ENCODE peak calls at places on chromosome 18, in six cellular contexts. G is astrocyte, O is cardiac muscle cell, V is suprapubic skin, J is HCT116, K is heart right ventricle. F is an unnamed sample. For H3K4me1, the result is how much of the 10 kb centered on the place peaks cover.

GRCh38 chr18:31101148-31102019 is 837 bp downstream of the DSC2 start:
- DNase-seq in J (no peak), G (no peak), K (peak), V (peak), O (peak), F (peak)

GRCh38 chr18:33116376-33116775 is 324.1 kb downstream of the CCDC178 start:
- DNase-seq in O (peak), J (no peak), K (no peak), G (peak), V (no peak), F (no peak)

GRCh38 chr18:56770097-56770496 is 118.9 kb downstream of the WDR7 start:
- DNase-seq in K (no peak), V (no peak), G (no peak), J (no peak), O (no peak), F (no peak)

GRCh38 chr18:21502661-21503060 is 97.8 kb downstream of the ESCO1 start:
- DNase-seq in K (no peak), J (no peak), O (no peak), G (no peak), V (no peak), F (no peak)

GRCh38 chr18:41753826-41754225 is 201.2 kb upstream of the PIK3C3 start:
- DNase-seq in V (no peak), G (peak), O (no peak), K (no peak), J (no peak), F (no peak)

GRCh38 chr18:1663879-1664705 is 759.4 kb downstream of the ADCYAP1 start:
- DNase-seq in J (peak), G (peak), O (peak), K (peak), V (no peak), F (peak)

GRCh38 chr18:34643982-34644381 is 66.1 kb upstream of the DTNA start:
- DNase-seq in V (no peak), K (no peak), J (no peak), G (no peak), O (peak), F (no peak)

GRCh38 chr18:52694804-52695203 is 354.8 kb downstream of the DCC start:
- DNase-seq in V (no peak), J (no peak), K (no peak), G (no peak), O (peak), F (peak)

GRCh38 chr18:32661486-32662299 is 111.1 kb downstream of the KLHL14 start:
- DNase-seq in O (no peak), K (no peak), G (peak), J (no peak), V (no peak), F (no peak)

GRCh38 chr18:50697509-50697908 is 122.3 kb downstream of the MRO start:
- DNase-seq in O (no peak), V (no peak), K (no peak), J (no peak), G (no peak), F (no peak)

GRCh38 chr18:21672868-21673267 is 31.7 kb downstream of the ABHD3 start:
- DNase-seq in K (peak), O (peak), V (no peak), J (peak), G (peak), F (no peak)

GRCh38 chr18:78293940-78294401 is 685.6 kb upstream of the SALL3 start:
- DNase-seq in G (no peak), V (no peak), K (no peak), J (no peak), O (no peak), F (no peak)

GRCh38 chr18:76432970-76433767 is 61.9 kb downstream of the ZNF516 start:
- DNase-seq in G (no peak), K (no peak), O (no peak), V (no peak), J (no peak), F (no peak)

GRCh38 chr18:41165625-41166024 is 789.4 kb upstream of the PIK3C3 start:
- DNase-seq in J (no peak), O (no peak), G (peak), V (no peak), K (no peak), F (no peak)

GRCh38 chr18:75475228-75475627 is 47.7 kb upstream of the SMIM21 start:
- DNase-seq in O (peak), J (no peak), G (peak), V (no peak), K (no peak), F (no peak)

GRCh38 chr18:68705119-68705518 is 9.8 kb downstream of the TMX3 start:
- DNase-seq in G (no peak), K (no peak), O (no peak), V (no peak), J (no peak), F (no peak)

GRCh38 chr18:8703781-8704301 is 1.5 kb upstream of the MTCL1 start:
- DNase-seq in O (no peak), G (no peak), J (no peak), V (no peak), K (no peak), F (no peak)

GRCh38 chr18:1513519-1513918 is 608.8 kb downstream of the ADCYAP1 start:
- DNase-seq in O (peak), V (no peak), G (no peak), K (no peak), J (no peak), F (no peak)

GRCh38 chr18:25935356-25935755 is 155.1 kb downstream of the SS18 start:
- DNase-seq in K (no peak), G (no peak), O (no peak), V (no peak), J (no peak), F (no peak)

GRCh38 chr18:2526320-2526719 is 45.0 kb downstream of the METTL4 start:
- DNase-seq in G (no peak), K (no peak), O (no peak), V (no peak), J (no peak), F (no peak)

GRCh38 chr18:74465775-74466174 is 8.7 kb upstream of the DIPK1C start:
- DNase-seq in K (no peak), J (no peak), O (no peak), G (no peak), V (no peak), F (no peak)

GRCh38 chr18:9095297-9096012 is 7.0 kb upstream of the NDUFV2 start:
- DNase-seq in V (no peak), J (no peak), G (peak), O (peak), K (no peak), F (no peak)

GRCh38 chr18:45119888-45120287 is 439.2 kb downstream of the SETBP1 start:
- DNase-seq in G (no peak), K (no peak), O (no peak), V (no peak), J (no peak), F (no peak)

GRCh38 chr18:69954719-69955118 is 7.0 kb upstream of the CD226 start:
- DNase-seq in J (no peak), G (peak), O (no peak), V (no peak), K (no peak), F (no peak)

GRCh38 chr18:80009661-80010550 is 21.5 kb upstream of the TXNL4A start:
- DNase-seq in O (peak), G (peak), J (peak), V (no peak), K (peak), F (peak)

GRCh38 chr18:65750421-65751144 is at the start of gene CDH7:
- DNase-seq in O (no peak), K (peak), G (no peak), J (no peak), V (no peak), F (peak)

GRCh38 chr18:9839806-9840205 is 46.0 kb upstream of the TXNDC2 start:
- DNase-seq in J (no peak), O (no peak), G (no peak), V (no peak), K (no peak), F (no peak)

GRCh38 chr18:67104700-67105284 is 411.7 kb downstream of the DSEL start:
- DNase-seq in J (no peak), K (no peak), O (peak), G (peak), V (peak), F (peak)

GRCh38 chr18:5890261-5890605 is 5.1 kb downstream of the TMEM200C start:
- DNase-seq in V (peak), G (peak), O (no peak), K (no peak), J (no peak), F (peak)

GRCh38 chr18:6994053-6994452 is 123.5 kb downstream of the LAMA1 start:
- DNase-seq in K (no peak), O (peak), V (no peak), G (no peak), J (no peak), F (no peak)

GRCh38 chr18:50987261-50987660 is 19.4 kb downstream of the ELAC1 start:
- DNase-seq in V (no peak), O (no peak), G (no peak), K (no peak), J (no peak), F (no peak)

GRCh38 chr18:62634991-62635630 is 80.2 kb upstream of the PHLPP1 start:
- DNase-seq in K (no peak), J (no peak), O (no peak), V (no peak), G (no peak), F (no peak)

GRCh38 chr18:47260138-47260923 is 8.9 kb upstream of the SKOR2 start:
- DNase-seq in G (peak), O (peak), V (no peak), J (no peak), K (peak), F (peak)
- H3K4me1 ChIP-seq in G (under half), O (under half), V (under half), J (under half), K (under half), F (under half)

GRCh38 chr18:12840382-12840781 is 43.7 kb downstream of the PTPN2 start:
- DNase-seq in G (no peak), O (no peak), K (no peak), J (no peak), V (no peak), F (no peak)
- H3K4me1 ChIP-seq in G (under half), O (under half), K (half or more), J (under half), V (under half), F (under half)

GRCh38 chr18:59659486-59660187 is 37.6 kb downstream of the CCBE1 start:
- DNase-seq in V (no peak), O (no peak), K (no peak), G (peak), J (no peak), F (no peak)
- H3K4me1 ChIP-seq in V (under half), O (under half), K (under half), G (under half), J (under half), F (under half)

DNA sequence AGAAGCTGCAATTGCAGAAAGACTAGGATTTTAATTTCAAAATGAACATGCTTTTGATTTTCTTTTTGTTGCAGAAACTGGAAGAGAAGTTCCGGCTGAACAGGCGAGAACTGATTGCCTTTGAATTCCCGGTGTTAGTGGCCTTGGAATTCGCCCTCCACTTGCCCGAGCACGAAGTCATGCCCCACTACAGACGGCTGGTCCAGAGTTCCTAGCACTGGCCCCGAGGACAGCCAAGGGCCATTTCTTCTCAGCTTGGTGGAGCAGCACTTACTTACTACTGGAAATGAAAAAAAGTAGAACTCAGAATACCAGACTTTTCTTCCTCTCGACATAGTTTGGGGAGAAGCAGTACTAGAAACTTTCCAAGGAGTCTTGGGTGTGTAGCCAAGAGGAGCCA is 121.9 kb downstream of the CABLES1 start:
- DNase-seq in J (no peak), K (no peak), V (no peak), G (no peak), O (no peak), F (no peak)
- H3K4me1 ChIP-seq in J (under half), K (under half), V (under half), G (under half), O (under half), F (under half)

GRCh38 chr18:58309099-58309498 is 265.1 kb downstream of the NEDD4L start:
- DNase-seq in V (no peak), G (no peak), O (no peak), J (no peak), K (no peak), F (no peak)

GRCh38 chr18:58310517-58310916 is 266.5 kb downstream of the NEDD4L start:
- DNase-seq in O (no peak), K (peak), J (no peak), V (no peak), G (peak), F (no peak)

GRCh38 chr18:58308463-58308862 is 264.4 kb downstream of the NEDD4L start:
- DNase-seq in K (no peak), V (no peak), G (no peak), O (no peak), J (no peak), F (no peak)

GRCh38 chr18:58311390-58311789 is 267.4 kb downstream of the NEDD4L start:
- DNase-seq in O (no peak), K (no peak), V (no peak), J (no peak), G (no peak), F (no peak)

DNA sequence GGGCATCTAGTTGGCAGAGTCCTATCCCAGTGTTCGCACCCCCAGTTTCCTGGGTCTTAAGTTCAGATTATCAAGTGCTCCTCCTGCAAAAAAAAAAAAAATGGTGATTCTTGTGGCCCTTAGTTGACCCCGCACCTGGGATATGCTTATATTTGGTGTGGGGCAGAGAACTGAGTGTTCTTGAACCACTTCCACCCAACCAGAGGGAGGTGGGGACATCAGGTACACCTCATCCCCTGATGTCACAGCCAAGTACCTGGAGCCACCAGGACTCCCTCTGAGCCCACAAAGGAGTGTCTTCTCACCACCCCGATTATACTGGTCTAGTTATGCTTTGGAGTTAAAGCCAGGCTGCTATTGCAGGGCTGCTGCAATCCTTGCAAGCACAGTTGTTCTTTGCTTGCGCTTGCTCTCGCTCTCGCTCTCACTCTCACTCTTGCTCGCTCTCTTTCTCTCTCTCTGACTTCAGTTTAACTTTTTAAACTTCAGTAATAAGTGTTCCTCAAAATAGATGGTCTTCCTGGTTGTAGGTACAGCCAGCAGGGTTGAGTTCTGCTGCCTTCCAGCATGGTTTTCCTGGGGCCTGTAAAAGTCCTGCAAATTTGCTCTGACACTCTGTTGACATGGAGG is 265.7 kb downstream of the NEDD4L start:
- DNase-seq in V (no peak), J (no peak), K (no peak), O (no peak), G (no peak), F (no peak)
- H3K4me1 ChIP-seq in V (under half), J (under half), K (under half), O (under half), G (under half), F (under half)

GRCh38 chr18:27549335-27550039 is 364.4 kb upstream of the CHST9 start:
- DNase-seq in K (no peak), G (no peak), V (no peak), J (no peak), O (no peak), F (no peak)
- H3K4me1 ChIP-seq in K (under half), G (under half), V (under half), J (under half), O (under half), F (under half)

GRCh38 chr18:36301884-36302283 is 4.4 kb downstream of the FHOD3 start:
- DNase-seq in J (no peak), O (no peak), K (no peak), V (no peak), G (no peak), F (no peak)
- H3K4me1 ChIP-seq in J (under half), O (half or more), K (under half), V (under half), G (under half), F (under half)

GRCh38 chr18:58230438-58231179 is 186.6 kb downstream of the NEDD4L start:
- DNase-seq in J (peak), O (no peak), G (no peak), K (no peak), V (no peak), F (no peak)
- H3K4me1 ChIP-seq in J (under half), O (under half), G (under half), K (under half), V (under half), F (under half)

GRCh38 chr18:23967321-23968089 is 47.0 kb upstream of the TTC39C start:
- DNase-seq in K (no peak), J (no peak), O (no peak), G (no peak), V (no peak), F (no peak)
- H3K4me1 ChIP-seq in K (under half), J (under half), O (under half), G (under half), V (under half), F (under half)

DNA sequence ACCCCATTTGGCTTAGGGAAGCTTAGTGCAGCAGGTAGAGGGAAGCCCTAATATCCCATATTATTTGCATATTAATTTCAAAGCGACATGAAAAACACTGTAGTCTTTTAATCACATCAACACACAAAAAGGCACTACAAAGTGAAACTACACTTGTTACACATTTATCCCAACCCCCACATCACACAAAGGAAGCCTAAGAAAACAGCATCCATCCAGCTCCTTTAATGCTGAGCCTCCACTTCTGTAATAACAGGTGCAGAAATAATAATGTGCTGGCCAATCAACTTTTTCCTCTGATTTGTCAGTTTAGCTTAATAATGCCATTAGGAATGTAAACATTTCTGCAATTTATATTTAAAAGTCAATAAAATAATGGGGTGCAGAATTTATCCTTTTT is 274.0 kb downstream of the TCF4 start:
- DNase-seq in V (no peak), O (no peak), K (no peak), G (no peak), J (no peak), F (no peak)
- H3K4me1 ChIP-seq in V (under half), O (under half), K (half or more), G (under half), J (under half), F (under half)